ENCODE peak calls at places on chromosomes 2 and 18, in four cellular contexts. One of them, this sample, is unnamed.

GRCh38 chr2:233060500-233061006 is 411 bp downstream of the INPP5D start:
- DNase-seq in AG10803: no peak
- DNase-seq in AG04450: no peak
- DNase-seq in nephron progenitor cell: no peak
- DNase-seq in this sample: no peak

GRCh38 chr18:3692691-3693090 is 242.7 kb downstream of the TGIF1 start:
- DNase-seq in AG10803: no peak
- DNase-seq in AG04450: no peak
- DNase-seq in nephron progenitor cell: no peak
- DNase-seq in this sample: no peak

GRCh38 chr18:8559612-8560011 is 49.6 kb upstream of the RAB12 start:
- DNase-seq in AG10803: no peak
- DNase-seq in AG04450: no peak
- DNase-seq in nephron progenitor cell: no peak
- DNase-seq in this sample: no peak

GRCh38 chr2:96655491-96655973 is 13.0 kb downstream of the FER1L5 start:
- DNase-seq in AG10803: no peak
- DNase-seq in AG04450: no peak
- DNase-seq in nephron progenitor cell: no peak
- DNase-seq in this sample: no peak

GRCh38 chr2:10775036-10775780 is 37.4 kb downstream of the PDIA6 start:
- DNase-seq in AG10803: no peak
- DNase-seq in AG04450: no peak
- DNase-seq in nephron progenitor cell: no peak
- DNase-seq in this sample: no peak

GRCh38 chr2:53770264-53770663 is 2.7 kb downstream of the CHAC2 start:
- DNase-seq in AG10803: no peak
- DNase-seq in AG04450: no peak
- DNase-seq in nephron progenitor cell: no peak
- DNase-seq in this sample: no peak

GRCh38 chr2:199207011-199207410 is 250.7 kb downstream of the SATB2 start:
- DNase-seq in AG10803: peak; percentile 67
- DNase-seq in AG04450: no peak
- DNase-seq in nephron progenitor cell: no peak
- DNase-seq in this sample: no peak

GRCh38 chr2:126784636-126785035 is 114.1 kb upstream of the TEX51 start:
- DNase-seq in AG10803: no peak
- DNase-seq in AG04450: no peak
- DNase-seq in nephron progenitor cell: no peak
- DNase-seq in this sample: no peak

GRCh38 chr2:209688388-209688787 is 83.2 kb upstream of the UNC80 start:
- DNase-seq in AG10803: no peak
- DNase-seq in AG04450: no peak
- DNase-seq in nephron progenitor cell: no peak
- DNase-seq in this sample: no peak

GRCh38 chr2:942775-943460 is 7.7 kb upstream of the SNTG2 start:
- DNase-seq in AG10803: no peak
- DNase-seq in AG04450: no peak
- DNase-seq in nephron progenitor cell: no peak
- DNase-seq in this sample: no peak

GRCh38 chr2:27282892-27283291 is 663 bp downstream of the TRIM54 start:
- DNase-seq in AG10803: no peak
- DNase-seq in AG04450: no peak
- DNase-seq in nephron progenitor cell: no peak
- DNase-seq in this sample: no peak

GRCh38 chr2:28633739-28634138 is 117.9 kb upstream of the PPP1CB start:
- DNase-seq in AG10803: peak; percentile 70
- DNase-seq in AG04450: no peak
- DNase-seq in nephron progenitor cell: no peak
- DNase-seq in this sample: no peak

GRCh38 chr2:191631754-191632153 is 46.2 kb upstream of the NABP1 start:
- DNase-seq in AG10803: peak; percentile 73
- DNase-seq in AG04450: no peak
- DNase-seq in nephron progenitor cell: no peak
- DNase-seq in this sample: no peak

GRCh38 chr2:68475110-68475509 is 7.7 kb downstream of the APLF start:
- DNase-seq in AG10803: no peak
- DNase-seq in AG04450: no peak
- DNase-seq in nephron progenitor cell: no peak
- DNase-seq in this sample: no peak

GRCh38 chr2:199659207-199659606 is 191.8 kb downstream of the FTCDNL1 start:
- DNase-seq in AG10803: peak; percentile 29
- DNase-seq in AG04450: no peak
- DNase-seq in nephron progenitor cell: peak; percentile 72
- DNase-seq in this sample: peak; percentile 78

GRCh38 chr18:12934454-12935071 is 13.2 kb upstream of the SEH1L start:
- DNase-seq in AG10803: peak; percentile 82
- DNase-seq in AG04450: peak; percentile 63
- DNase-seq in nephron progenitor cell: peak; percentile 83
- DNase-seq in this sample: peak; percentile 87